ENCODE peak calls at places on chromosomes 12 and 14, in five cellular contexts. N is stomach, D is K562, R is GM12878, G is transverse colon. J is an unnamed sample.

GRCh38 chr12:110590806-110591326 is 7.7 kb upstream of the PPTC7 start:
- DNase-seq in N (no peak), D (no peak), R (peak), G (no peak), J (no peak)

GRCh38 chr14:91265404-91265803 is 20.9 kb upstream of the GPR68 start:
- DNase-seq in N (no peak), D (no peak), R (no peak), G (no peak), J (no peak)

GRCh38 chr12:40693503-40693863 is 1.2 kb downstream of the CNTN1 start:
- DNase-seq in N (no peak), D (no peak), R (no peak), G (no peak), J (no peak)

GRCh38 chr12:109463776-109464175 is 13.3 kb downstream of the KCTD10 start:
- DNase-seq in N (no peak), D (no peak), R (no peak), G (no peak), J (no peak)

GRCh38 chr14:46574976-46575375 is 76.6 kb downstream of the RPL10L start:
- DNase-seq in N (no peak), D (no peak), R (no peak), G (no peak), J (no peak)

GRCh38 chr12:29081101-29081500 is 68.0 kb upstream of the FAR2 start:
- DNase-seq in N (no peak), D (no peak), R (no peak), G (no peak), J (no peak)

GRCh38 chr14:56487090-56487667 is 92.4 kb upstream of the TMEM260 start:
- DNase-seq in N (no peak), D (no peak), R (no peak), G (no peak), J (peak)

GRCh38 chr12:103578926-103579325 is 8.1 kb upstream of the STAB2 start:
- DNase-seq in N (no peak), D (no peak), R (no peak), G (no peak), J (no peak)

GRCh38 chr14:90903101-90903500 is 86.9 kb upstream of the TTC7B start:
- DNase-seq in N (peak), D (peak), R (peak), G (peak), J (peak)

GRCh38 chr14:33686218-33686617 is 264.7 kb downstream of the EGLN3 start:
- DNase-seq in N (no peak), D (no peak), R (no peak), G (no peak), J (no peak)

GRCh38 chr12:19120795-19121194 is 8.7 kb upstream of the PLEKHA5 start:
- DNase-seq in N (no peak), D (no peak), R (no peak), G (no peak), J (no peak)

GRCh38 chr12:32365473-32366064 is 33.8 kb upstream of the FGD4 start:
- DNase-seq in N (peak), D (peak), R (peak), G (peak), J (peak)

GRCh38 chr14:57617510-57617909 is 123.9 kb upstream of the CCDC198 start:
- DNase-seq in N (no peak), D (no peak), R (no peak), G (no peak), J (no peak)

GRCh38 chr12:53564941-53565340 is 57.7 kb upstream of the NPFF start:
- DNase-seq in N (no peak), D (no peak), R (no peak), G (no peak), J (no peak)

GRCh38 chr14:67650694-67651093 is 23.7 kb downstream of the VTI1B start:
- DNase-seq in N (no peak), D (no peak), R (no peak), G (no peak), J (no peak)

GRCh38 chr12:119241049-119241448 is 62.3 kb downstream of the HSPB8 start:
- DNase-seq in N (no peak), D (no peak), R (no peak), G (no peak), J (no peak)

GRCh38 chr12:110058875-110059615 is 10.7 kb upstream of the C12orf76 start:
- DNase-seq in N (no peak), D (no peak), R (no peak), G (no peak), J (no peak)

GRCh38 chr12:51103977-51104376 is 20.6 kb upstream of the CSRNP2 start:
- DNase-seq in N (no peak), D (no peak), R (no peak), G (no peak), J (no peak)

GRCh38 chr14:20345366-20345765 is 1.9 kb downstream of the PARP2 start:
- DNase-seq in N (no peak), D (no peak), R (no peak), G (no peak), J (no peak)

GRCh38 chr14:54349713-54350112 is 47.1 kb upstream of the CDKN3 start:
- DNase-seq in N (no peak), D (no peak), R (no peak), G (no peak), J (no peak)

GRCh38 chr12:132205271-132206092 is 61.2 kb downstream of the NOC4L start:
- DNase-seq in N (no peak), D (no peak), R (no peak), G (no peak), J (no peak)

GRCh38 chr12:121799175-121799841 is 4.5 kb upstream of the SETD1B start:
- DNase-seq in N (peak), D (peak), R (no peak), G (peak), J (no peak)

GRCh38 chr12:85057370-85057963 is 21.3 kb downstream of the LRRIQ1 start:
- DNase-seq in N (no peak), D (peak), R (no peak), G (peak), J (peak)

GRCh38 chr12:67419810-67420209 is 150.7 kb downstream of the CAND1 start:
- DNase-seq in N (no peak), D (peak), R (no peak), G (no peak), J (no peak)

GRCh38 chr12:129276408-129277042 is 423.2 kb downstream of the GLT1D1 start:
- DNase-seq in N (no peak), D (no peak), R (no peak), G (no peak), J (no peak)

GRCh38 chr12:111645433-111645832 is 40.3 kb downstream of the BRAP start:
- DNase-seq in N (no peak), D (no peak), R (no peak), G (no peak), J (no peak)

GRCh38 chr14:104040539-104040938 is 45.0 kb upstream of the ASPG start:
- DNase-seq in N (no peak), D (no peak), R (no peak), G (no peak), J (no peak)

DNA sequence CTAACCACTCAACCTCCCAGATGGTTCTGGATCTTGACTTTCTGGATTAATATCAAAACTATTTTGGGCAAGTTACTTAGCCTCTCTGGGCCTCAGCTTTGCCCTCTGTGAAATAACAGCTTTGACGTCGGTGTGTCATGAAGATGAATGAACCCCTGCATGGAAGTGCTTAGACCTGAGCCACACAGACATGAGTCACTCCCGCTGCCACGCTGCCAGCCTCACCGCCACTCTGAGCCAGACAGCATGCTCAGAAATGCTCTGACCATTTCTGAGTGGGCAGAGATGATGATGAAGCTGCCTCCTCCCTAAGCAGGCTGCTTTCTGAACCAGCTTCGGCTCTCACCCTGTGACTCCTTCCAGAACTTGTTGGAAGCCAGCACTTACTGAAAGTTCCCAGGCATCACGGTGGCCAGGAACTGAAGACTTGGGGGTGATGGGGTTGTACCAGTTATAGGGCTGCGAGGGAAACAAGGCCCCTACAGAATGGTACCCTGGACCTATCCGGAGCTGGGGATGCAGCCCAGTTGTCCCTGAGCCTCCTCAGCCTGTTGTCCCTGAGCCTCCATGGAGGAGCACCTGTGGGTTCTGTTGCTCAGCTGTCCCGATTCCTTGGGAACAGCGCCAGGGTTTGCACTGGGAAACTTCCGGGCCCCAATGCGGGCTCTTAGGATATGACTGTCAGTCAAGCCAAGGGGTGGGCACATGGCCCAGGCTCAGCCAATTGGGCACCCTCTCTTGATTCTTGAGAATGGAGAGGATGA is 2.0 kb upstream of the CCDC197 start:
- DNase-seq in N (peak), D (no peak), R (no peak), G (peak), J (no peak)
- TF ChIP-seq POLR2AphosphoS5 in N (peak), D (no peak), R (no peak), G (peak), J (no peak)

GRCh38 chr14:68694516-68695235 is 98.2 kb downstream of the ZFP36L1 start:
- DNase-seq in N (no peak), D (no peak), R (no peak), G (no peak), J (no peak)

GRCh38 chr14:68696721-68697495 is 96.0 kb downstream of the ZFP36L1 start:
- DNase-seq in N (no peak), D (no peak), R (no peak), G (no peak), J (no peak)

GRCh38 chr14:68695871-68696665 is 96.8 kb downstream of the ZFP36L1 start:
- DNase-seq in N (no peak), D (no peak), R (no peak), G (no peak), J (no peak)

GRCh38 chr14:68693926-68694325 is 98.9 kb downstream of the ZFP36L1 start:
- DNase-seq in N (no peak), D (no peak), R (no peak), G (no peak), J (no peak)

GRCh38 chr14:68695326-68695768 is 97.5 kb downstream of the ZFP36L1 start:
- DNase-seq in N (no peak), D (no peak), R (peak), G (no peak), J (no peak)
- TF ChIP-seq POLR2AphosphoS5 in N (peak), D (no peak), R (no peak), G (peak), J (no peak)

GRCh38 chr12:2541805-2542204 is 253.0 kb upstream of the FKBP4 start:
- DNase-seq in N (no peak), D (no peak), R (no peak), G (no peak), J (no peak)

GRCh38 chr12:2540535-2540941 is 254.2 kb upstream of the FKBP4 start:
- DNase-seq in N (no peak), D (no peak), R (no peak), G (no peak), J (no peak)

GRCh38 chr12:2536724-2537123 is 258.0 kb upstream of the FKBP4 start:
- DNase-seq in N (no peak), D (no peak), R (no peak), G (no peak), J (no peak)

GRCh38 chr12:2537868-2538541 is 256.8 kb upstream of the FKBP4 start:
- DNase-seq in N (no peak), D (no peak), R (no peak), G (no peak), J (no peak)

DNA sequence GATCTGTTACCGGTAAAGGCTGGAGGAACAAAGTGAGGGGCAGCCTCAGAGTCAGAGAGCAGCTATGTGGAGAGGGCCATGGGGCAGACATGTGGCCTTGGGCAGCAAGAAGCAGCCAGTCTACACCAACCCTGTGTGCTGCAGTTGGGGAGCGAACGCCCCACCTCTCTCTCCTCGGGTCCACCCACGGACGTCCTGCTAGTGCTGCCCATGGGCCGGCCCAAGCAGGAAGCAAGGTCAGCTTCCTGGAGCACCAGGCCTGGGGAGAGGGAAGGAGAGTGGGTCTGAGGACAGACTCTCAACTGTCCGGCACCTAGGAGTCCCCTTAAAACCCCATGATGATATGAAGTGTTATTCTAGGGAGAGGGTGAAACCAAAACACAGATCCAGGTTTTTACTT is 254.8 kb upstream of the FKBP4 start:
- DNase-seq in N (no peak), D (no peak), R (no peak), G (no peak), J (no peak)
- TF ChIP-seq POLR2AphosphoS5 in N (no peak), D (no peak), R (no peak), G (no peak), J (no peak)

GRCh38 chr12:30457621-30458289 is 237.9 kb downstream of the IPO8 start:
- DNase-seq in N (no peak), D (peak), R (no peak), G (no peak), J (peak)
- TF ChIP-seq POLR2AphosphoS5 in N (no peak), D (no peak), R (no peak), G (no peak), J (no peak)

DNA sequence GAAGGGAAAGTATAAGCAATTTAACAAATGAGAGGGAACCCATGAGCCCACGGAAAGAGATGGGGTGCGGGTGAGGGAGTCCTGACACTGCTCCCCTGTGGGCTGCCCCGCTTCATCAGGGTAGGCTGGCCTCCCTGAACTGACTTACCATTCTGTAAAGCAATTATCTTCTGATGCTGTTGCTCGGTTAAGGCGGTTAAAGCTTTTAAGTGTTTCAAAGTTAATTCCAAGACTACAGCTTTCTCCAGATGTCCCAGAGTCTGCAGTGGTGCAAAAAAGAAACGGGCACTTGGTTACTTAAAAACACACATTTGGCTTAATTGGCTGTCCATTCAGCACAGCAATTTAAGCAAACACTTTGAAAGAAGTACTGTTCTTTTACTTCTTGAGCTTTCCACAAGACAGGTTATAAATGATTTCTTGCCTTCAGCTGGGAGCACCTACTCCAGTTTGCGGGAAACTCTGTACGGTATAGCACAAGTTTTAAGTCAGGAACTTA is 1.3 kb downstream of the BHLHE41 start:
- DNase-seq in N (no peak), D (no peak), R (no peak), G (no peak), J (no peak)
- TF ChIP-seq POLR2AphosphoS5 in N (no peak), D (no peak), R (no peak), G (no peak), J (no peak)

GRCh38 chr12:8032242-8033152 is at the start of gene FOXJ2:
- DNase-seq in N (peak), D (peak), R (no peak), G (peak), J (no peak)
- TF ChIP-seq POLR2AphosphoS5 in N (peak), D (peak), R (no peak), G (peak), J (no peak)

GRCh38 chr14:24032727-24033418 is 18.9 kb upstream of the CARMIL3 start:
- DNase-seq in N (peak), D (no peak), R (no peak), G (no peak), J (no peak)
- TF ChIP-seq POLR2AphosphoS5 in N (no peak), D (no peak), R (no peak), G (no peak), J (no peak)

DNA sequence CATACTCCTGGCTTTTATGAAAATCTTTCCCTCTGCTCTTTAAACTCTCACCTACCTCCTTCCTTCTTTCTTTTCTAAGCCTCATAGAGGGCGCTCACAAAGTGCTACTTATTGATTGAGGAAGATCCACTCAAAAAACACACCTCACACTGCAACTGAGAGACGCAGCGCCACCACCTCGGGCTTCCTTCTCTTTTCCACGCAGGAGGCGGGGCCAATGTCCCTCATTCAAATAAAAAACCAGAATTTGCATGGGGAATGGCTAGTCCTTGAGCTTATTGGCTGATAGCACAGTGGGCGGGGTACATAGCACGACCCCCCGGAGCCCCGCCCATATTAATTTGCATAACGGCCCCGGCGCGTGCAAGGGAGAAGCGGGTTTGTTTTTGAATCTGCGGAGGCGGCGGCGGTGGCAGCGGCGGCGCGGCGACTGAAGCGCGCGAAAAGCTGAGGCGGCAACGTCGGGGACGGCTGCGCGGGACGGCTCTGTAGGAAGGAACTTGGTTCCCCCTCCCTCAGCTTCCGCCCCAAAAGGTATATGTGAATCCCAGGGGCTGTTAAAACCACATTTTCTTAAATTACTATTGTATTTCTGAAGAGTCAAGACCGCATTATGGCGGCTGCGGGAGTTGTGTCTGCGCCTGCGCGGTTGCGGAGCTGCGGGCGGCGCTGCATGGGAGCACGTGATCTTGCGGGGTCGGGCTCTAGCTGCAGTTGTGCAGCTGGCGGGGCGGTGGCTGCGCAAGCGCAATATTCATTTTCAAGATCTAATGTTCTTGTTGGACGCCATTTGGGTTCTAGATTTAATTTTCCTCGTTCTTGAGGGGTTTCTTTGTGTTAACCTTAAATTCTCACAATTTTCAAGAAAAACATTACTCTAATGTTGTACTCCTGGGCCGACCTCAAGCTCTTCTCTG is at the start of gene ATF7IP:
- DNase-seq in N (peak), D (peak), R (peak), G (peak), J (peak)
- TF ChIP-seq POLR2AphosphoS5 in N (peak), D (no peak), R (peak), G (peak), J (peak)